ENCODE peak calls at places on chromosomes 2 and 18, in six cellular contexts. P is nephron progenitor cell, B is sciatic nerve, Z is T follicular helper cell, K is right cardiac atrium, X is uterus. U is an unnamed sample.

GRCh38 chr18:26309283-26309682 is 83.0 kb downstream of the TAF4B start:
- DNase-seq in P (no peak), B (no peak), Z (no peak), K (no peak), X (no peak), U (no peak)

GRCh38 chr18:67282796-67283195 is 233.7 kb downstream of the DSEL start:
- DNase-seq in P (no peak), B (no peak), Z (no peak), K (no peak), X (no peak), U (no peak)

GRCh38 chr2:128786800-128787478 is 468.3 kb upstream of the HS6ST1 start:
- DNase-seq in P (no peak), B (no peak), Z (no peak), K (peak), X (no peak), U (no peak)

GRCh38 chr2:102848366-102848839 is 86.6 kb downstream of the TMEM182 start:
- DNase-seq in P (peak), B (peak), Z (no peak), K (peak), X (no peak), U (no peak)

GRCh38 chr2:220374282-220374681 is 746.9 kb downstream of the SLC4A3 start:
- DNase-seq in P (no peak), B (no peak), Z (no peak), K (no peak), X (no peak), U (no peak)

GRCh38 chr2:59458862-59459261 is 1094.6 kb downstream of the BCL11A start:
- DNase-seq in P (no peak), B (no peak), Z (no peak), K (no peak), X (no peak), U (no peak)

GRCh38 chr2:197028633-197029032 is 102.1 kb upstream of the PGAP1 start:
- DNase-seq in P (no peak), B (no peak), Z (no peak), K (no peak), X (no peak), U (no peak)

GRCh38 chr18:26978812-26979341 is 113.4 kb upstream of the AQP4 start:
- DNase-seq in P (no peak), B (no peak), Z (no peak), K (no peak), X (no peak), U (no peak)

GRCh38 chr2:217387776-217388381 is 528.0 kb upstream of the TNP1 start:
- DNase-seq in P (no peak), B (no peak), Z (no peak), K (peak), X (no peak), U (peak)

GRCh38 chr2:216057688-216058193 is 23.9 kb downstream of the PECR start:
- DNase-seq in P (no peak), B (no peak), Z (peak), K (no peak), X (no peak), U (no peak)

GRCh38 chr2:27356056-27356381 is 545 bp downstream of the GTF3C2 start:
- DNase-seq in P (peak), B (no peak), Z (peak), K (peak), X (no peak), U (peak)

GRCh38 chr2:232974431-232974830 is 38.6 kb downstream of the NGEF start:
- DNase-seq in P (no peak), B (no peak), Z (no peak), K (no peak), X (no peak), U (no peak)

GRCh38 chr2:228433706-228434105 is 252.2 kb upstream of the SPHKAP start:
- DNase-seq in P (no peak), B (no peak), Z (no peak), K (no peak), X (no peak), U (no peak)

GRCh38 chr2:234533631-234534030 is 36.8 kb upstream of the ARL4C start:
- DNase-seq in P (no peak), B (no peak), Z (no peak), K (no peak), X (no peak), U (no peak)

GRCh38 chr2:180732337-180732736 is 248.1 kb upstream of the UBE2E3 start:
- DNase-seq in P (no peak), B (no peak), Z (no peak), K (no peak), X (no peak), U (no peak)

GRCh38 chr2:119491776-119492525 is 32.3 kb downstream of the SCTR start:
- DNase-seq in P (no peak), B (no peak), Z (no peak), K (no peak), X (no peak), U (peak)

GRCh38 chr18:46939337-46939963 is 22.0 kb downstream of the KATNAL2 start:
- DNase-seq in P (no peak), B (no peak), Z (no peak), K (no peak), X (no peak), U (no peak)

GRCh38 chr2:42722328-42723190 is 41.4 kb downstream of the OXER1 start:
- DNase-seq in P (no peak), B (no peak), Z (no peak), K (peak), X (peak), U (peak)

GRCh38 chr2:63765117-63765516 is 76.6 kb upstream of the UGP2 start:
- DNase-seq in P (no peak), B (no peak), Z (no peak), K (no peak), X (no peak), U (no peak)

GRCh38 chr2:159045545-159046454 is 77.4 kb downstream of the TANC1 start:
- DNase-seq in P (no peak), B (no peak), Z (no peak), K (no peak), X (no peak), U (no peak)

GRCh38 chr2:86062043-86062442 is 43.6 kb downstream of the POLR1A start:
- DNase-seq in P (no peak), B (no peak), Z (no peak), K (no peak), X (no peak), U (no peak)

GRCh38 chr2:164896634-164897033 is 55.0 kb upstream of the COBLL1 start:
- DNase-seq in P (no peak), B (no peak), Z (no peak), K (no peak), X (no peak), U (peak)

GRCh38 chr18:63540131-63540530 is 2.0 kb upstream of the SERPINB12 start:
- DNase-seq in P (no peak), B (no peak), Z (no peak), K (no peak), X (no peak), U (no peak)

GRCh38 chr2:109417701-109418335 is 195.9 kb downstream of the SEPTIN10 start:
- DNase-seq in P (no peak), B (no peak), Z (no peak), K (peak), X (no peak), U (no peak)

GRCh38 chr2:58357521-58357920 is 116.4 kb upstream of the FANCL start:
- DNase-seq in P (no peak), B (no peak), Z (no peak), K (no peak), X (no peak), U (no peak)

GRCh38 chr2:69597105-69597504 is 46.4 kb downstream of the AAK1 start:
- DNase-seq in P (no peak), B (no peak), Z (no peak), K (no peak), X (no peak), U (no peak)

GRCh38 chr2:170816499-170817246 is at the start of gene GAD1:
- DNase-seq in P (peak), B (peak), Z (peak), K (peak), X (peak), U (peak)

GRCh38 chr18:26436176-26437031 is 111.9 kb downstream of the KCTD1 start:
- DNase-seq in P (peak), B (no peak), Z (no peak), K (no peak), X (no peak), U (peak)

GRCh38 chr2:179264238-179265081 is at the start of gene SESTD1:
- DNase-seq in P (peak), B (peak), Z (peak), K (peak), X (peak), U (peak)

GRCh38 chr2:10329880-10330699 is 27.4 kb downstream of the HPCAL1 start:
- DNase-seq in P (no peak), B (no peak), Z (peak), K (no peak), X (no peak), U (peak)

GRCh38 chr2:5609191-5609590 is 83.0 kb upstream of the SOX11 start:
- DNase-seq in P (peak), B (no peak), Z (no peak), K (no peak), X (no peak), U (no peak)

GRCh38 chr2:96951125-96951654 is 35.2 kb downstream of the FAM178B start:
- DNase-seq in P (peak), B (peak), Z (peak), K (peak), X (peak), U (peak)

GRCh38 chr18:75283758-75284157 is 73.2 kb downstream of the TSHZ1 start:
- DNase-seq in P (no peak), B (no peak), Z (no peak), K (no peak), X (no peak), U (no peak)

GRCh38 chr18:57441395-57441794 is 6.2 kb downstream of the ONECUT2 start:
- DNase-seq in P (peak), B (no peak), Z (no peak), K (no peak), X (no peak), U (no peak)

GRCh38 chr2:56117764-56118163 is 66.0 kb upstream of the CCDC85A start:
- DNase-seq in P (no peak), B (no peak), Z (no peak), K (no peak), X (no peak), U (no peak)

GRCh38 chr2:64204006-64204632 is 59.9 kb upstream of the PELI1 start:
- DNase-seq in P (no peak), B (peak), Z (peak), K (peak), X (no peak), U (no peak)

GRCh38 chr2:239098288-239098970 is 250.5 kb downstream of the TWIST2 start:
- DNase-seq in P (no peak), B (no peak), Z (no peak), K (no peak), X (no peak), U (peak)

GRCh38 chr2:52194342-52194741 is 1162.4 kb upstream of the NRXN1 start:
- DNase-seq in P (no peak), B (no peak), Z (no peak), K (no peak), X (no peak), U (no peak)

U was measured in SW480.